ENCODE peak calls at places on chromosome 3, in eight cellular contexts. X, U, M, V, S, P, G and E are unnamed samples.

GRCh38 chr3:156630081-156630772 is 44.2 kb upstream of the TIPARP start:
- DNase-seq in X (no peak), U (no peak), M (no peak), V (no peak), S (no peak), P (no peak), G (no peak), E (no peak)

GRCh38 chr3:54047568-54047967 is 74.8 kb upstream of the CACNA2D3 start:
- DNase-seq in X (no peak), U (no peak), M (no peak), V (no peak), S (no peak), P (no peak), G (no peak), E (no peak)

GRCh38 chr3:182487621-182488020 is 305.7 kb upstream of the ATP11B start:
- DNase-seq in X (no peak), U (no peak), M (no peak), V (no peak), S (no peak), P (no peak), G (no peak), E (no peak)

GRCh38 chr3:72274511-72275295 is 489.8 kb upstream of the PROK2 start:
- DNase-seq in X (no peak), U (peak), M (peak), V (peak), S (peak), P (no peak), G (peak), E (peak)

GRCh38 chr3:169072494-169072893 is 591.0 kb downstream of the MECOM start:
- DNase-seq in X (no peak), U (no peak), M (no peak), V (no peak), S (no peak), P (no peak), G (no peak), E (no peak)

GRCh38 chr3:63092545-63092944 is 185.6 kb upstream of the SYNPR start:
- DNase-seq in X (no peak), U (no peak), M (no peak), V (no peak), S (no peak), P (no peak), G (no peak), E (no peak)

GRCh38 chr3:37052860-37053259 is 59.5 kb downstream of the MLH1 start:
- DNase-seq in X (no peak), U (no peak), M (no peak), V (no peak), S (no peak), P (no peak), G (no peak), E (no peak)

GRCh38 chr3:114666613-114667012 is 372.8 kb downstream of the TIGIT start:
- DNase-seq in X (peak), U (no peak), M (no peak), V (no peak), S (no peak), P (no peak), G (no peak), E (no peak)

GRCh38 chr3:48398701-48399386 is 26.8 kb downstream of the FBXW12 start:
- DNase-seq in X (no peak), U (no peak), M (no peak), V (no peak), S (peak), P (no peak), G (peak), E (peak)

GRCh38 chr3:116929534-116930222 is 220.1 kb downstream of the TUSC7 start:
- DNase-seq in X (peak), U (no peak), M (no peak), V (no peak), S (no peak), P (no peak), G (no peak), E (no peak)

GRCh38 chr3:125177746-125178145 is 34.8 kb downstream of the SLC12A8 start:
- DNase-seq in X (no peak), U (no peak), M (no peak), V (no peak), S (no peak), P (no peak), G (no peak), E (no peak)

GRCh38 chr3:23863060-23863459 is 53.7 kb downstream of the NKIRAS1 start:
- DNase-seq in X (peak), U (no peak), M (no peak), V (no peak), S (no peak), P (no peak), G (no peak), E (no peak)

GRCh38 chr3:23861689-23862088 is 55.1 kb downstream of the NKIRAS1 start:
- DNase-seq in X (no peak), U (no peak), M (no peak), V (no peak), S (no peak), P (no peak), G (no peak), E (no peak)

GRCh38 chr3:23867400-23867799 is 49.4 kb downstream of the NKIRAS1 start:
- DNase-seq in X (peak), U (no peak), M (no peak), V (no peak), S (no peak), P (no peak), G (no peak), E (no peak)

GRCh38 chr3:23864954-23865353 is 51.8 kb downstream of the NKIRAS1 start:
- DNase-seq in X (peak), U (peak), M (no peak), V (no peak), S (peak), P (no peak), G (no peak), E (peak)

GRCh38 chr3:23865595-23866396 is 51.0 kb downstream of the NKIRAS1 start:
- DNase-seq in X (peak), U (no peak), M (no peak), V (no peak), S (no peak), P (peak), G (no peak), E (peak)
- TF ChIP-seq POLR2A in X (no peak), U (no peak), M (no peak), V (no peak), S (no peak), P (no peak), G (no peak), E (no peak)

GRCh38 chr3:154324919-154325318 is 632 bp upstream of the DHX36 start:
- DNase-seq in X (no peak), U (no peak), M (no peak), V (no peak), S (no peak), P (peak), G (no peak), E (peak)

GRCh38 chr3:154327871-154328270 is 3.6 kb upstream of the DHX36 start:
- DNase-seq in X (no peak), U (no peak), M (no peak), V (no peak), S (no peak), P (no peak), G (no peak), E (no peak)

GRCh38 chr3:154323921-154324738 is at the start of gene DHX36:
- DNase-seq in X (peak), U (peak), M (peak), V (peak), S (peak), P (peak), G (peak), E (peak)
- TF ChIP-seq POLR2A in X (peak), U (peak), M (peak), V (peak), S (peak), P (peak), G (peak), E (peak)

GRCh38 chr3:4986611-4987373 is 7.6 kb downstream of the BHLHE40 start:
- DNase-seq in X (peak), U (peak), M (peak), V (peak), S (peak), P (peak), G (peak), E (peak)
- TF ChIP-seq POLR2A in X (no peak), U (peak), M (no peak), V (peak), S (peak), P (no peak), G (peak), E (no peak)

DNA sequence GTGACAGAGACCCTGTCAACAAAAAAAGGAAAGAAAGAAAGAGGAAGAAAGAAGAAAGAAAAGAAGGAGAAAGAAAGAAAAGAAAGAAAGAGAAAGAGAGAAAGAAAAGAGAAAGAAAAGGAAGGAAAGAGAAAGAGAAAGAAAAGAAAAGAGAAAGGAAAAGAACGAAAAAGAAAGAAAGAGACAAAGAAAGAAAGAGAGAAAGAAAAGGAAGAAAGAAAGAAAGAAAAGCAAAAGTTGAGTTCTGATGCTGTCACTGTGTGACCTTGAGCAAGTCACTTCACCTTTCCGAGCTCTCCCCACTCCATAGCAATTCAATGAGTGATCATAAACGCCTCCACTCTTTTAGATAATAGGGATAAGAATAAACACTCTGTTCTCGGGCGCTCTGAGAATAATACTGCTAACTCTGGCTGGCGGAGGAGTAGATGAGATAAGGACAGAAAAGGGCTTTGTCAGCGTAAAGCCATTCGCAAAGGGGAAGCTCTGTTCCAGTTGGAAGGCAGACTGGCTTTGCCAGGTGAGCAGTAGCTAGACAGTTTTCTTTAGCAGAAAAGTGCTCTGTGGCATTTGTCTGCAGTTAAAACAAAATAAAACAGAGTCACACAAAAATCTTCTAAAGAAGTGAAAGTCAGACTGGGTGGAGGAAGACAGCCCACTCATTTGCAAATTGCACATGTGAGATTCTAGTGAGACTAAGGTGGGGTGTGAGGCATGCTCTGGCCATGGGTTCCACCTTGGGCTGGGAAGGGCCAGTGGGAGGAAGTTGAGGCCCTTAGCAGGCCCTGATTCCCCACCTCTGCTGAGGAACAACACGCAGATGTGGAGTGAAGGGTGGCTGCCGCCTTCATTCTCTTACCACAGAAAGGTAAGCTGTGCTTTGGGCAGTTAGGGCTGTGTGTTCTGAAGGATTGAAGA is 9.6 kb upstream of the FLNB start:
- DNase-seq in X (peak), U (peak), M (no peak), V (no peak), S (peak), P (peak), G (no peak), E (peak)
- TF ChIP-seq POLR2A in X (no peak), U (no peak), M (no peak), V (no peak), S (no peak), P (no peak), G (no peak), E (no peak)